ENCODE peak calls at places on chromosomes 4 and X, in nine cellular contexts. I is transverse colon; X is fibroblast of lung; U is ovary; J is mesendoderm; S is brain microvascular endothelial cell; V is aorta; Y is mesenchymal stem cell; N is CD4-positive, CD25-positive, alpha-beta regulatory T cell. Q is an unnamed sample. For H3K36me3, the result is how much of the 10 kb centered on the place peaks cover.

GRCh38 chr4:53818112-53818511 is 226.8 kb upstream of the LNX1 start:
- DNase-seq in I (no peak), X (peak), U (no peak), J (no peak), S (no peak), V (no peak), Y (peak), N (no peak), Q (no peak)

GRCh38 chr4:187826725-187827124 is 168.8 kb upstream of the ZFP42 start:
- DNase-seq in I (no peak), X (no peak), U (no peak), J (peak), S (no peak), V (no peak), Y (no peak), N (no peak), Q (no peak)

GRCh38 chr4:66606908-66607307 is 936.6 kb upstream of the EPHA5 start:
- DNase-seq in I (no peak), X (no peak), U (no peak), J (peak), S (no peak), V (no peak), Y (no peak), N (no peak), Q (no peak)

GRCh38 chrX:154799554-154800348 is 5.5 kb downstream of the MPP1 start:
- DNase-seq in I (peak), X (peak), U (no peak), J (peak), S (no peak), V (no peak), Y (peak), N (no peak), Q (no peak)

GRCh38 chr4:86160423-86160822 is 199.4 kb downstream of the MAPK10 start:
- DNase-seq in I (no peak), X (no peak), U (no peak), J (peak), S (peak), V (no peak), Y (no peak), N (no peak), Q (no peak)

GRCh38 chrX:362937-363620 is 23.6 kb downstream of the PPP2R3B start:
- DNase-seq in I (no peak), X (no peak), U (no peak), J (no peak), S (no peak), V (no peak), Y (no peak), N (no peak), Q (no peak)

GRCh38 chr4:185128272-185129119 is 14.6 kb upstream of the SLC25A4 start:
- DNase-seq in I (peak), X (no peak), U (peak), J (peak), S (no peak), V (peak), Y (peak), N (peak), Q (no peak)

GRCh38 chr4:17869327-17869726 is 58.5 kb downstream of the NCAPG start:
- DNase-seq in I (no peak), X (peak), U (no peak), J (no peak), S (no peak), V (no peak), Y (peak), N (no peak), Q (no peak)

GRCh38 chrX:16788477-16788876 is 2.2 kb downstream of the TXLNG start:
- DNase-seq in I (no peak), X (peak), U (peak), J (no peak), S (no peak), V (no peak), Y (no peak), N (no peak), Q (no peak)

GRCh38 chr4:88017516-88018302 is 10.3 kb downstream of the PKD2 start:
- DNase-seq in I (no peak), X (peak), U (no peak), J (no peak), S (peak), V (no peak), Y (peak), N (no peak), Q (peak)

GRCh38 chr4:82981116-82981515 is 29.5 kb downstream of the LIN54 start:
- DNase-seq in I (no peak), X (no peak), U (no peak), J (no peak), S (no peak), V (no peak), Y (no peak), N (no peak), Q (no peak)

GRCh38 chrX:129769467-129770154 is 10.1 kb upstream of the SASH3 start:
- DNase-seq in I (peak), X (no peak), U (no peak), J (no peak), S (no peak), V (no peak), Y (no peak), N (peak), Q (no peak)

GRCh38 chr4:139550724-139551429 is 5.1 kb downstream of the SETD7 start:
- DNase-seq in I (no peak), X (no peak), U (peak), J (peak), S (peak), V (no peak), Y (peak), N (no peak), Q (no peak)

GRCh38 chr4:8544741-8545438 is 35.3 kb upstream of the GPR78 start:
- DNase-seq in I (no peak), X (no peak), U (no peak), J (no peak), S (peak), V (no peak), Y (peak), N (no peak), Q (no peak)

GRCh38 chr4:96713271-96713670 is 873.4 kb downstream of the PDHA2 start:
- DNase-seq in I (no peak), X (no peak), U (no peak), J (no peak), S (no peak), V (no peak), Y (peak), N (no peak), Q (no peak)

GRCh38 chr4:180695851-180696250 is 1547.4 kb upstream of the TENM3 start:
- DNase-seq in I (no peak), X (peak), U (no peak), J (no peak), S (peak), V (no peak), Y (peak), N (no peak), Q (peak)

GRCh38 chr4:40749717-40750460 is at the start of gene NSUN7:
- DNase-seq in I (peak), X (peak), U (peak), J (peak), S (no peak), V (peak), Y (peak), N (peak), Q (peak)

GRCh38 chrX:129634541-129634940 is 20.2 kb downstream of the APLN start:
- DNase-seq in I (no peak), X (no peak), U (no peak), J (peak), S (peak), V (no peak), Y (no peak), N (no peak), Q (no peak)

GRCh38 chr4:85522836-85523235 is 47.9 kb downstream of the ARHGAP24 start:
- DNase-seq in I (no peak), X (no peak), U (no peak), J (peak), S (no peak), V (no peak), Y (no peak), N (no peak), Q (no peak)

GRCh38 chrX:121208563-121208962 is 161.2 kb downstream of the GLUD2 start:
- DNase-seq in I (no peak), X (no peak), U (no peak), J (no peak), S (no peak), V (no peak), Y (no peak), N (no peak), Q (no peak)

GRCh38 chrX:110847334-110847733 is 51.7 kb upstream of the CHRDL1 start:
- DNase-seq in I (no peak), X (peak), U (no peak), J (peak), S (peak), V (no peak), Y (peak), N (peak), Q (no peak)

GRCh38 chr4:141971854-141972253 is 335.5 kb downstream of the IL15 start:
- DNase-seq in I (no peak), X (no peak), U (no peak), J (no peak), S (no peak), V (no peak), Y (no peak), N (no peak), Q (no peak)

GRCh38 chr4:118848242-118848641 is 12.3 kb upstream of the SEC24D start:
- DNase-seq in I (no peak), X (no peak), U (no peak), J (no peak), S (no peak), V (no peak), Y (no peak), N (no peak), Q (no peak)

GRCh38 chr4:62482355-62482754 is 1282.2 kb downstream of the ADGRL3 start:
- DNase-seq in I (no peak), X (no peak), U (no peak), J (peak), S (no peak), V (no peak), Y (no peak), N (no peak), Q (no peak)

GRCh38 chr4:41540687-41541086 is 2.7 kb downstream of the LIMCH1 start:
- DNase-seq in I (no peak), X (no peak), U (no peak), J (no peak), S (no peak), V (no peak), Y (no peak), N (no peak), Q (no peak)

GRCh38 chr4:77052352-77052751 is 23.4 kb downstream of the CCNI start:
- DNase-seq in I (peak), X (peak), U (peak), J (peak), S (peak), V (peak), Y (peak), N (peak), Q (no peak)

GRCh38 chr4:17884063-17884462 is 73.3 kb downstream of the NCAPG start:
- DNase-seq in I (no peak), X (peak), U (no peak), J (no peak), S (no peak), V (no peak), Y (no peak), N (no peak), Q (no peak)

GRCh38 chrX:22037225-22037624 is 5.1 kb downstream of the PHEX start:
- DNase-seq in I (no peak), X (no peak), U (no peak), J (no peak), S (no peak), V (no peak), Y (no peak), N (no peak), Q (no peak)

DNA sequence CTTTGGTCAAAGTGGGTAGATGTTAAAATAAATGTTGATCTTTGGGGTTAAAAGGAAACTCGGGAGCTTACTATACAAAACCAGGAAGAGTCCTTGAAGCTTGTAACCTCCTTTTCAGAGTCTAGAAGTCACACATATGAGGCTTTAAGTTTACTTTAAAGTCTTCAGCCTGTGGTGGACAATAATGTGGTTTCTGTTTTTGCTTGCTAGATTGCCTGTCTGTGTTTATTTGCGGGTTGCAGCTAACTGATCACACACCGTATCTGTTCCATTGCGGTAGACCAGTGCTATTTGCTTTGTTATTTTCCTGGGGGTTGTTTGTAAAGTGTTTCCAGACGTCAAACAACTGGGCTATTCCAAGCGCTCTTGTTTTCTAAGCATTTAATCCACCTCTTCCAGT is 143.0 kb upstream of the GYPA start:
- DNase-seq in I (no peak), X (no peak), U (no peak), J (no peak), S (no peak), V (no peak), Y (no peak), N (no peak), Q (no peak)
- H3K36me3 ChIP-seq in I (under half), X (under half), U (under half), J (under half), S (under half), V (under half), Y (under half), N (under half), Q (under half)

GRCh38 chrX:37922926-37923325 is 75.6 kb upstream of the DYNLT3 start:
- DNase-seq in I (peak), X (no peak), U (no peak), J (no peak), S (no peak), V (no peak), Y (no peak), N (no peak), Q (no peak)
- H3K4me3 ChIP-seq in I (no peak), X (no peak), U (no peak), J (no peak), S (no peak), V (no peak), Y (no peak), N (no peak), Q (no peak)

GRCh38 chr4:108142870-108143269 is 25.9 kb downstream of the LEF1 start:
- DNase-seq in I (no peak), X (no peak), U (no peak), J (no peak), S (no peak), V (no peak), Y (no peak), N (no peak), Q (no peak)
- H3K36me3 ChIP-seq in I (under half), X (under half), U (under half), J (under half), S (under half), V (under half), Y (under half), N (half or more), Q (under half)

GRCh38 chr4:75726577-75726976 is 2.2 kb downstream of the USO1 start:
- DNase-seq in I (no peak), X (no peak), U (no peak), J (no peak), S (no peak), V (no peak), Y (peak), N (no peak), Q (no peak)
- H3K4me3 ChIP-seq in I (no peak), X (peak), U (no peak), J (no peak), S (peak), V (peak), Y (peak), N (peak), Q (no peak)

DNA sequence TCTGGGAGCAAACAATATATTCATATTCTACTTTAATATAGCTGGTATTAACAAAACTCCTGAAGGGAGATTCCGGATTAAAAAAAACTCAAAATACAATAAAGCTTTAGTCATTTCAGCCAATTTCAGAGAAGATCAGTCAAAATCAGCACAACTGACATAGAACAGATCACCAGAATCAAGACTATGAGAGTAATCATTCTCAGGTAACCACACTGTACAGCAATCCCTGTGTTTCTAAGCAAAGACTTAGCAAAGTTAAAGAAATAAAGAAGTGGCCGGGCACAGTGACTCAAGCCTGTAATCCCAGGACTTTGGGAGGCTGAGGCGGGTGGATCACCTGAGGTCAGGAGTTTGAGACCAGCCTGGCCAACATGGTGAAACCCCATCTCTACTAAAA is 9.1 kb downstream of the DCTD start:
- DNase-seq in I (no peak), X (no peak), U (no peak), J (no peak), S (no peak), V (no peak), Y (no peak), N (no peak), Q (no peak)
- H3K36me3 ChIP-seq in I (under half), X (under half), U (under half), J (under half), S (under half), V (under half), Y (under half), N (under half), Q (under half)

Q was measured in kidney epithelial cell.